ENCODE peak calls at places on chromosomes 4 and X, in four cellular contexts. One of them, this sample, is unnamed.

GRCh38 chrX:9341305-9342201 is 123.3 kb upstream of the TBL1X start:
- DNase-seq in left lung: peak
- DNase-seq in AML-193: peak
- DNase-seq in endothelial cell: no peak
- DNase-seq in this sample: peak

GRCh38 chrX:139759637-139760036 is 51.7 kb upstream of the MCF2 start:
- DNase-seq in left lung: no peak
- DNase-seq in AML-193: peak
- DNase-seq in endothelial cell: peak
- DNase-seq in this sample: peak

GRCh38 chr4:111512081-111512774 is 633.0 kb upstream of the FAM241A start:
- DNase-seq in left lung: no peak
- DNase-seq in AML-193: no peak
- DNase-seq in endothelial cell: no peak
- DNase-seq in this sample: no peak

GRCh38 chr4:38568768-38569167 is 95.2 kb upstream of the KLF3 start:
- DNase-seq in left lung: no peak
- DNase-seq in AML-193: no peak
- DNase-seq in endothelial cell: no peak
- DNase-seq in this sample: no peak

GRCh38 chr4:164716901-164717300 is 37.0 kb upstream of the SMIM31 start:
- DNase-seq in left lung: no peak
- DNase-seq in AML-193: peak
- DNase-seq in endothelial cell: no peak
- DNase-seq in this sample: peak

GRCh38 chrX:39592776-39593175 is 505.0 kb downstream of the BCOR start:
- DNase-seq in left lung: no peak
- DNase-seq in AML-193: no peak
- DNase-seq in endothelial cell: no peak
- DNase-seq in this sample: no peak

GRCh38 chrX:22800360-22800759 is 199.4 kb upstream of the DDX53 start:
- DNase-seq in left lung: no peak
- DNase-seq in AML-193: peak
- DNase-seq in endothelial cell: no peak
- DNase-seq in this sample: no peak

GRCh38 chrX:38305971-38306370 is 21.3 kb downstream of the RPGR start:
- DNase-seq in left lung: no peak
- DNase-seq in AML-193: no peak
- DNase-seq in endothelial cell: no peak
- DNase-seq in this sample: no peak

GRCh38 chrX:20454117-20454516 is 187.4 kb upstream of the RPS6KA3 start:
- DNase-seq in left lung: no peak
- DNase-seq in AML-193: no peak
- DNase-seq in endothelial cell: no peak
- DNase-seq in this sample: no peak

GRCh38 chr4:156662921-156663320 is 308.7 kb downstream of the PDGFC start:
- DNase-seq in left lung: no peak
- DNase-seq in AML-193: no peak
- DNase-seq in endothelial cell: no peak
- DNase-seq in this sample: no peak

GRCh38 chr4:13493793-13494192 is 9.7 kb upstream of the RAB28 start:
- DNase-seq in left lung: no peak
- DNase-seq in AML-193: no peak
- DNase-seq in endothelial cell: no peak
- DNase-seq in this sample: no peak

GRCh38 chrX:102651242-102651967 is at the start of gene GPRASP1:
- DNase-seq in left lung: peak
- DNase-seq in AML-193: no peak
- DNase-seq in endothelial cell: peak
- DNase-seq in this sample: no peak

GRCh38 chr4:122798101-122798500 is 28.5 kb upstream of the FGF2 start:
- DNase-seq in left lung: no peak
- DNase-seq in AML-193: no peak
- DNase-seq in endothelial cell: no peak
- DNase-seq in this sample: peak

GRCh38 chr4:154626793-154627484 is 14.5 kb upstream of the FGG start:
- DNase-seq in left lung: peak
- DNase-seq in AML-193: no peak
- DNase-seq in endothelial cell: peak
- DNase-seq in this sample: peak

This sample was measured in GM12865.